ENCODE peak calls at places on chromosome 16, in nine cellular contexts. V is EL; U is H9; O is MCF 10A; G is activated gamma-delta T cell treated with anti-CD3 and anti-CD28 coated beads, Interleukin-2, amount 50 U/mL, for 16 hours; F is stimulated activated CD4-positive, alpha-beta T cell treated with anti-CD3 and anti-CD28 coated beads, Interleukin-1b, Interleukin-23, amount 100 ng/mL, for 1 hour; W is pancreas; E is GM12865; C is activated T-cell treated with anti-CD3 and anti-CD28 coated beads, Interleukin-2, amount 50 U/mL, for 4 hours. Q is an unnamed sample.

GRCh38 chr16:75311383-75311938 is 60.0 kb upstream of the BCAR1 start:
- DNase-seq in F (no peak), W (no peak), C (no peak), G (no peak), E (no peak), U (no peak), V (peak), O (no peak), Q (no peak)

GRCh38 chr16:88723911-88724310 is 17.6 kb downstream of the CTU2 start:
- DNase-seq in U (no peak), E (no peak), O (no peak), W (no peak), C (no peak), G (no peak), V (no peak), F (no peak), Q (no peak)

GRCh38 chr16:81181013-81181720 is 57.3 kb upstream of the BCO1 start:
- DNase-seq in G (no peak), F (no peak), W (no peak), E (no peak), O (peak), U (peak), C (no peak), V (peak), Q (peak)

GRCh38 chr16:2019919-2020831 is 590 bp downstream of the NPW start:
- DNase-seq in E (no peak), V (no peak), O (no peak), F (no peak), U (no peak), G (no peak), W (no peak), C (no peak), Q (no peak)

GRCh38 chr16:50282010-50282538 is 15.7 kb downstream of the ADCY7 start:
- DNase-seq in C (peak), O (no peak), G (peak), E (peak), V (no peak), F (no peak), W (no peak), U (no peak), Q (peak)

GRCh38 chr16:64626771-64627170 is 495.1 kb downstream of the CDH11 start:
- DNase-seq in E (no peak), W (no peak), U (no peak), C (no peak), F (no peak), V (no peak), O (peak), G (no peak), Q (no peak)

GRCh38 chr16:14436410-14436955 is 193.6 kb downstream of the PARN start:
- DNase-seq in W (no peak), F (no peak), O (no peak), G (peak), U (no peak), C (no peak), E (no peak), V (no peak), Q (no peak)

GRCh38 chr16:64121473-64121872 is 1000.4 kb downstream of the CDH11 start:
- DNase-seq in V (peak), W (no peak), U (no peak), F (no peak), G (no peak), C (no peak), O (peak), E (no peak), Q (no peak)

GRCh38 chr16:57683599-57684545 is 10.7 kb upstream of the DRC7 start:
- DNase-seq in C (no peak), U (no peak), F (no peak), O (no peak), W (no peak), G (no peak), V (no peak), E (no peak), Q (no peak)

GRCh38 chr16:743794-744500 is 3.1 kb upstream of the CIAO3 start:
- DNase-seq in C (no peak), O (no peak), E (no peak), V (no peak), U (no peak), F (no peak), W (no peak), G (no peak), Q (peak)

GRCh38 chr16:46801428-46802049 is 29.4 kb downstream of the C16orf87 start:
- DNase-seq in O (peak), U (no peak), E (no peak), C (no peak), V (peak), F (no peak), W (no peak), G (no peak), Q (no peak)

GRCh38 chr16:85425061-85425662 is 188.0 kb upstream of the GSE1 start:
- DNase-seq in V (no peak), O (no peak), C (no peak), F (no peak), G (no peak), W (peak), E (no peak), U (no peak), Q (no peak)

GRCh38 chr16:67311607-67312449 is 14.7 kb downstream of the KCTD19 start:
- DNase-seq in C (peak), E (peak), W (no peak), G (peak), U (no peak), F (peak), O (peak), V (peak), Q (no peak)

GRCh38 chr16:30368122-30368791 is 2.0 kb downstream of the TBC1D10B start:
- DNase-seq in V (peak), F (no peak), C (no peak), U (no peak), G (no peak), E (no peak), O (peak), W (no peak), Q (no peak)

GRCh38 chr16:55570159-55570558 is 3.7 kb downstream of the CAPNS2 start:
- DNase-seq in G (no peak), C (no peak), W (no peak), E (no peak), F (no peak), U (no peak), V (no peak), O (no peak), Q (no peak)

GRCh38 chr16:85360323-85361277 is 248.3 kb upstream of the CIBAR2 start:
- DNase-seq in F (no peak), C (no peak), W (peak), G (no peak), V (no peak), U (no peak), O (peak), E (no peak), Q (no peak)

GRCh38 chr16:75116081-75116910 is at the start of gene LDHD:
- DNase-seq in E (no peak), U (peak), V (peak), O (peak), W (peak), F (no peak), C (no peak), G (no peak), Q (peak)

GRCh38 chr16:84050316-84050715 is 7.7 kb upstream of the SLC38A8 start:
- DNase-seq in W (peak), U (no peak), G (no peak), C (no peak), F (no peak), O (no peak), E (no peak), V (no peak), Q (no peak)

GRCh38 chr16:35147556-35148504 is 1688.4 kb downstream of the TP53TG3F start:
- DNase-seq in U (no peak), E (no peak), V (no peak), W (no peak), F (no peak), G (no peak), O (no peak), C (no peak), Q (no peak)

GRCh38 chr16:81601601-81602251 is 157.1 kb downstream of the CMIP start:
- DNase-seq in E (no peak), C (no peak), U (no peak), G (no peak), F (no peak), V (no peak), W (no peak), O (peak), Q (no peak)

GRCh38 chr16:20612551-20613470 is 36.6 kb upstream of the ACSM2B start:
- DNase-seq in G (no peak), F (no peak), U (no peak), E (no peak), C (no peak), W (no peak), V (no peak), O (no peak), Q (no peak)

GRCh38 chr16:29708917-29709600 is 30.1 kb downstream of the QPRT start:
- DNase-seq in G (no peak), W (no peak), C (no peak), O (no peak), V (no peak), U (peak), E (no peak), F (no peak), Q (peak)

GRCh38 chr16:57711331-57711730 is 16.7 kb downstream of the DRC7 start:
- DNase-seq in F (no peak), G (no peak), O (no peak), V (no peak), U (no peak), C (no peak), W (peak), E (no peak), Q (no peak)

GRCh38 chr16:87644596-87644995 is 42.3 kb downstream of the JPH3 start:
- DNase-seq in V (no peak), F (no peak), U (no peak), C (no peak), E (no peak), O (no peak), G (no peak), W (no peak), Q (no peak)

GRCh38 chr16:87951550-87952538 is 610 bp downstream of the BANP start:
- DNase-seq in W (peak), E (peak), U (no peak), O (peak), G (no peak), F (peak), V (no peak), C (peak), Q (peak)

GRCh38 chr16:87389245-87389644 is 2.9 kb upstream of the MAP1LC3B start:
- DNase-seq in F (no peak), C (no peak), W (no peak), G (no peak), E (no peak), U (no peak), V (no peak), O (no peak), Q (peak)

GRCh38 chr16:68644715-68645493 is at the start of gene CDH3:
- DNase-seq in O (peak), F (no peak), W (peak), V (peak), G (no peak), U (peak), E (no peak), C (peak), Q (peak)

GRCh38 chr16:10988164-10988803 is 43.9 kb downstream of the CLEC16A start:
- DNase-seq in G (peak), V (no peak), F (peak), E (peak), O (no peak), C (peak), U (peak), W (no peak), Q (peak)

GRCh38 chr16:57608462-57609113 is 19.8 kb upstream of the ADGRG1 start:
- DNase-seq in O (no peak), E (no peak), V (no peak), F (no peak), W (no peak), C (no peak), G (no peak), U (peak), Q (no peak)

Q was measured in Karpas-422.